ENCODE peak calls at places on chromosome 15, in eight cellular contexts. L, S, J, U, R, W, F and D are unnamed samples.

GRCh38 chr15:27017168-27017809 is 46.3 kb downstream of the GABRG3 start:
- DNase-seq in L (no peak), S (peak), J (no peak), U (peak), R (no peak), W (peak), F (no peak), D (no peak)

GRCh38 chr15:40436892-40437753 is 3.6 kb upstream of the BAHD1 start:
- DNase-seq in L (no peak), S (no peak), J (no peak), U (no peak), R (no peak), W (peak), F (no peak), D (no peak)

GRCh38 chr15:85581495-85581894 is 201.1 kb downstream of the AKAP13 start:
- DNase-seq in L (no peak), S (no peak), J (peak), U (no peak), R (peak), W (no peak), F (no peak), D (no peak)

GRCh38 chr15:93018574-93018973 is 70.4 kb downstream of the RGMA start:
- DNase-seq in L (no peak), S (no peak), J (no peak), U (no peak), R (no peak), W (peak), F (no peak), D (no peak)

GRCh38 chr15:90291679-90292356 is 26.3 kb downstream of the NGRN start:
- DNase-seq in L (no peak), S (no peak), J (no peak), U (no peak), R (no peak), W (peak), F (no peak), D (no peak)

GRCh38 chr15:46413799-46414198 is 779.0 kb downstream of the SQOR start:
- DNase-seq in L (no peak), S (peak), J (no peak), U (no peak), R (no peak), W (no peak), F (no peak), D (no peak)

GRCh38 chr15:63983071-63983711 is 63.1 kb downstream of the DAPK2 start:
- DNase-seq in L (no peak), S (no peak), J (no peak), U (no peak), R (no peak), W (peak), F (no peak), D (no peak)

GRCh38 chr15:33215941-33216872 is 21.7 kb upstream of the FMN1 start:
- DNase-seq in L (no peak), S (no peak), J (no peak), U (no peak), R (no peak), W (no peak), F (no peak), D (no peak)